ENCODE peak calls at places on chromosomes 5 and 9, in four cellular contexts. K, L, C and I are unnamed samples.

GRCh38 chr5:124783285-124783684 is 36.8 kb upstream of the ZNF608 start:
- DNase-seq in K (no peak), L (no peak), C (no peak), I (no peak)

GRCh38 chr5:181189363-181189961 is 15.5 kb downstream of the TRIM7 start:
- DNase-seq in K (peak), L (no peak), C (no peak), I (no peak)

GRCh38 chr5:99379187-99379586 is 450.4 kb upstream of the CHD1 start:
- DNase-seq in K (no peak), L (no peak), C (no peak), I (no peak)

GRCh38 chr9:128494743-128495124 is 9.8 kb upstream of the GLE1 start:
- DNase-seq in K (no peak), L (no peak), C (no peak), I (no peak)

GRCh38 chr9:134957165-134957944 is 39.6 kb upstream of the FCN1 start:
- DNase-seq in K (no peak), L (no peak), C (no peak), I (no peak)

GRCh38 chr5:14816999-14817761 is 54.4 kb downstream of the ANKH start:
- DNase-seq in K (peak), L (no peak), C (no peak), I (no peak)

GRCh38 chr9:105439428-105439827 is 8.4 kb upstream of the FSD1L start:
- DNase-seq in K (peak), L (no peak), C (no peak), I (no peak)

GRCh38 chr5:177358333-177358939 is 712 bp downstream of the RGS14 start:
- DNase-seq in K (no peak), L (no peak), C (no peak), I (no peak)

GRCh38 chr9:34555435-34556230 is 32.8 kb upstream of the ENHO start:
- DNase-seq in K (no peak), L (no peak), C (no peak), I (no peak)

GRCh38 chr5:133930061-133930823 is 38.2 kb downstream of the C5orf15 start:
- DNase-seq in K (peak), L (no peak), C (no peak), I (no peak)

DNA sequence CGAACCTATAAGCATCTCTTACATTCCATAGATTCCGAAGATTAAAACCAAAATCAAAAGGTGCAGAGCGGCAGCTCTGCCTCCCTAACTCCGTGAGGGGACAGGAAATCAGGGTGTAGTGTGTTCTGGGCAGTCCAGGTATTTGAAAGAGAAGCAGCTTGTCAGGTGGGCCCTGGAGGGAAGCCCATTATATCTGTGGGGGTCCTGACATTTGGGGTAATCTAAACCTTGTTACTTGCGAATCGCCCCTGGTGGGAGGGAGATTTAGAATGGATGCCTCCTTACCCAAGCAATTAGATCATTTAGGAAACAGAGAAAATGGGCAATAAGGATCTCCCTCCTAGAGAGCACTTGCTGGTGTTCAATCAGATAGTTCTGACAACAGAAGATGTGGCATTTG is 126.9 kb downstream of the EFNA5 start:
- DNase-seq in K (no peak), L (no peak), C (no peak), I (no peak)
- TF ChIP-seq SMC3 in K (no peak), L (no peak), C (no peak), I (no peak)

DNA sequence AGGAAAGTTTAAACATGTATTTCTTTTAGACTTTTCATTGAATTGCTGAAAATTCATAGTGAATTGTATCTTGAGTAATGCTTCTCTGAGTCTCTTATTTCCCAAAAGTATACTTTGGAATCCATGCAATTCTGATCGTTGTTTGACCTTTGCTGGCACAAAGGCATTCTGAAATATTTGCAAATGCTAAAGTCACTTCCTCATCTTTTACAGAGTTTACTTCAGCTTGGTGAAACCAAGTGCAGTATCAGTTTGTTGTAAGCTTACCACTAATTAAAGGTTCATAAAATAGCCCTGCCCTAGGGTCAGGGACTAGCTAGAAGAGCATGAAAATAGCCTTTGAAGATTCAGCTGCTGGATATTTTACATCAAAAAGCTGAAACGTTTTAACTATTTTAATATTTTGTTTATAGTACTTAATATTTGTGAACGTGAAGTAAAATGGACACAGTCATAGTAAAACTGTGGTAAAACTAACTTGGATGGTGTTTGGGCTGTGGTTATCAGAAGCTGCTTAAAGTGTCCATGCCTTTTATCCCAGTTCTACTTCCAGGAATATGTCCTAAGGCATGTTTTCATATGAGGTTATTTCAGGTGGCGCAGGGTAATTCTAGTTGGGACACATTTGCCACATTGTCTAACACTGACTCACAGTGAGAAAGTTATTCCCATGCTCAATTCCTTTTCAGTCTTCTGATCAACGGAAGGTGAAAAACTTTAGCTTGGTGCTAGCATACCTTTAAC is 45.3 kb downstream of the SLC22A5 start:
- DNase-seq in K (no peak), L (peak), C (no peak), I (peak)
- TF ChIP-seq SMC3 in K (no peak), L (no peak), C (no peak), I (no peak)

GRCh38 chr5:157766441-157766840 is 22.9 kb downstream of the LSM11 start:
- DNase-seq in K (no peak), L (no peak), C (no peak), I (no peak)
- TF ChIP-seq SMC3 in K (no peak), L (no peak), C (no peak), I (no peak)

DNA sequence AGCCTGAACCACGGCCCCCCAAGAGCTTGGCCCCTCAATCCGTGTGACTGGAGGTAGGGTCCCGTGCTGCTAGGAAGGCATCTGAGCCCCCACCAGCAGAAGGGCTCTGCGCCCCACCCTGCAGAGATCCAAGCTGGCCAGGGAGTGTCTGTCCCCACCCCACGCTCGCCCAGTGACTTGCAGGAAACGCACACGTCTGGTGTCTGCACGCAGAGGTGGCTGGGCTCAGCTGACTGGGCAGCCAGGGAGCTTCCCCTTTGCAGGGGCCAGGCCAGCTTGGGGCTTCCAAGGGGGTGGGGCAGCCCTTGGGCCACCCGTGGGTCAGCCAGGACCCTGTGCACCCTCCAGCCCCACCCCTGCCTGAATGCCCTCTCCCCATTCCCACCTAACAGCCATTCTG is 24.3 kb downstream of the NOTCH1 start:
- DNase-seq in K (no peak), L (no peak), C (no peak), I (no peak)
- TF ChIP-seq SMC3 in K (no peak), L (no peak), C (no peak), I (no peak)

GRCh38 chr9:21943464-21943863 is 50.7 kb downstream of the CDKN2A start:
- DNase-seq in K (no peak), L (no peak), C (no peak), I (no peak)

GRCh38 chr9:21941337-21941995 is 52.7 kb downstream of the CDKN2A start:
- DNase-seq in K (no peak), L (no peak), C (no peak), I (no peak)

DNA sequence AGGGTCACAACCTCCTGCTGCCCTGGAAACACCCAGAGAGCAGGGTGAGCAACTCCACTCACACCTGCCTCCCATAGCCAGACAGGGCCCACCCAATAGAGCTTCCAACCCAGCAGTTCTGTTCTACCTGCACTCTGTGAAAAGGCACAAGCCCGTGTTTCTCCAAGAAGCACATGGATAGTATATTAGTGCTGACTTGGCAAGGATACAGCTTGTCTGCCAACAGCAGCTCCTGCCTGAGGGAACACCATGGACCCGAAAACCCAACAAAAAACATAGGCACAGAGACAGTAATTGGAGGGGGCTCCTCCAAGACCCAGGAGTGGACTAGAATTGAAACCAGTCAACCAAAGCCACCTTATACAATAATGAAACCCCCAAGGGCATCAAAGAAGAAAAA is 48.6 kb downstream of the CDKN2A start:
- DNase-seq in K (no peak), L (no peak), C (no peak), I (no peak)
- TF ChIP-seq SMC3 in K (no peak), L (no peak), C (no peak), I (no peak)

GRCh38 chr9:133844876-133845658 is 106.9 kb upstream of the SARDH start:
- DNase-seq in K (peak), L (no peak), C (no peak), I (no peak)
- TF ChIP-seq SMC3 in K (no peak), L (no peak), C (no peak), I (no peak)

GRCh38 chr5:89042746-89043145 is 159.8 kb upstream of the MEF2C start:
- DNase-seq in K (no peak), L (no peak), C (no peak), I (no peak)
- TF ChIP-seq SMC3 in K (no peak), L (no peak), C (no peak), I (no peak)

GRCh38 chr5:34684980-34685352 is 28.8 kb downstream of the RAI14 start:
- DNase-seq in K (no peak), L (no peak), C (no peak), I (no peak)

GRCh38 chr5:34687269-34688011 is 31.3 kb downstream of the RAI14 start:
- DNase-seq in K (peak), L (no peak), C (no peak), I (peak)

GRCh38 chr5:34688015-34688800 is 32.1 kb downstream of the RAI14 start:
- DNase-seq in K (no peak), L (no peak), C (no peak), I (no peak)

GRCh38 chr5:34685485-34686197 is 29.5 kb downstream of the RAI14 start:
- DNase-seq in K (peak), L (peak), C (no peak), I (no peak)

DNA sequence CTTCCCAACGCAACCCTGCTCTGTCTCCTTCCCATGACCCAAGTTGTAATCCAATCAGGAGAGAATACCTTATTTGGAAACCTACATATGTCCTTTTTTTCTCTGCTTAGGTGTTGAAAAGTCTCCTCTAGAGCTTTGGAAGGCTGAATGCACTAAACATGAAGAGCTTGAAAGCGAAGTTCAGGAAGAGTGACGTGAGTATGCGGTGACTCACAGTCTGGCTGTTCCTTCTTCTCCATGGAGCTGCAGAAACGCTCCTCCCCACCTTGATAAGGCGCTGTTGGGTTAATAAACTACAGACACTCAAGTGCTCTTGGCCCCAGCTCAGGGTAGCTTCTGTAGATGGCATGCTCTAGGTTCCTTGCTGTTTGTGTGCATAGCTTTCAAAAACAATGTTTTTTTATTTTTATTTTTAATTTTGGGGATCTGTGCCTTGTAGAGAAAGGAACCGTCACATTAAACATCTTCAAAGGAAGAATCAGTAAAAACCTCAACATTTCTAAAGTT is 30.7 kb downstream of the RAI14 start:
- DNase-seq in K (peak), L (peak), C (no peak), I (peak)
- TF ChIP-seq SMC3 in K (no peak), L (no peak), C (no peak), I (peak)

DNA sequence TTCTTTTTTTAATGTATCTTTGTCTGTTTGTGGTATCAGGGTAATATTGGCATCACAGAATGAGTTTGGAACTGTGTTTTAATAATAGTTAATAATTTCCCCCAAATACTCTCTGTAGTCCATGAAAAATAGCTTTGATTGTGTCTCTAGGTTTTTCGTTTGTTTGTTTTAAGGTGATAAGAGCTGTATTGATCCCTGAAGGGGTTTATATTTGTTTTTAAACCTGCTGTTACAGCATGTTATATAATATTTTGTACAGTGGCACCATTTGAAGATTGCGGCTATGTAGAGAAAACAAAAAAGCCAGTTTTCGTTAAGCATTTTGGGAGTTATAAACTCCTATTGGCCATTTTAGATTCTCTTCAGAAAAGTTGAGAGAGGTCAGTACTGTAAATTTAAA is 15.7 kb downstream of the PAM start:
- DNase-seq in K (no peak), L (no peak), C (no peak), I (no peak)
- TF ChIP-seq SMC3 in K (no peak), L (no peak), C (no peak), I (no peak)